ENCODE peak calls at places on chromosomes 2 and 18, in four cellular contexts. W is K562, X is WTC11, Z is SK-N-SH. F is an unnamed sample.

GRCh38 chr2:179237209-179237946 is 27.3 kb downstream of the SESTD1 start:
- DNase-seq in W (no peak), X (no peak), Z (no peak), F (no peak)

GRCh38 chr18:43662657-43663056 is 385.4 kb upstream of the SYT4 start:
- DNase-seq in W (no peak), X (no peak), Z (no peak), F (no peak)

GRCh38 chr2:53787255-53787910 is 539 bp downstream of the ERLEC1 start:
- DNase-seq in W (no peak), X (no peak), Z (peak; percentile 16), F (no peak)

GRCh38 chr2:230812041-230812440 is 52.7 kb upstream of the ITM2C start:
- DNase-seq in W (no peak), X (no peak), Z (no peak), F (no peak)

GRCh38 chr2:215601990-215602721 is 166.3 kb upstream of the FN1 start:
- DNase-seq in W (no peak), X (no peak), Z (no peak), F (no peak)

GRCh38 chr2:157196956-157197355 is 60.5 kb upstream of the GALNT5 start:
- DNase-seq in W (no peak), X (no peak), Z (no peak), F (no peak)

GRCh38 chr2:114128255-114128654 is 238.4 kb downstream of the ACTR3 start:
- DNase-seq in W (no peak), X (no peak), Z (no peak), F (no peak)

GRCh38 chr2:150591901-150592300 is 104.4 kb upstream of the RND3 start:
- DNase-seq in W (no peak), X (no peak), Z (no peak), F (no peak)

GRCh38 chr18:59219672-59220163 is at the start of gene GRP:
- DNase-seq in W (no peak), X (peak; percentile 44), Z (peak; percentile 42), F (no peak)

GRCh38 chr2:82790277-82791021 is 1668.6 kb downstream of the SUCLG1 start:
- DNase-seq in W (peak; percentile 6), X (no peak), Z (no peak), F (no peak)

GRCh38 chr2:127045792-127046501 is 61.0 kb downstream of the BIN1 start:
- DNase-seq in W (no peak), X (no peak), Z (peak; percentile 29), F (no peak)

GRCh38 chr2:72813841-72814240 is 12.0 kb downstream of the EXOC6B start:
- DNase-seq in W (no peak), X (no peak), Z (no peak), F (no peak)

GRCh38 chr2:233242231-233242917 is 9.1 kb upstream of the ATG16L1 start:
- DNase-seq in W (no peak), X (no peak), Z (no peak), F (no peak)

GRCh38 chr18:78636260-78636659 is 343.4 kb upstream of the SALL3 start:
- DNase-seq in W (no peak), X (no peak), Z (no peak), F (no peak)

GRCh38 chr2:145851730-145852129 is 1331.8 kb upstream of the ZEB2 start:
- DNase-seq in W (no peak), X (no peak), Z (no peak), F (no peak)

GRCh38 chr2:226644342-226644957 is 155.2 kb downstream of the IRS1 start:
- DNase-seq in W (no peak), X (no peak), Z (no peak), F (no peak)

GRCh38 chr2:53460347-53460746 is 307.3 kb upstream of the CHAC2 start:
- DNase-seq in W (no peak), X (no peak), Z (no peak), F (no peak)

GRCh38 chr18:3323900-3324299 is 62.0 kb downstream of the MYL12B start:
- DNase-seq in W (peak; percentile 52), X (no peak), Z (no peak), F (no peak)

GRCh38 chr2:222228046-222228445 is 70.8 kb downstream of the PAX3 start:
- DNase-seq in W (no peak), X (no peak), Z (no peak), F (no peak)

GRCh38 chr2:69581774-69582581 is 61.6 kb downstream of the AAK1 start:
- DNase-seq in W (peak; percentile 44), X (no peak), Z (no peak), F (no peak)

GRCh38 chr18:61551586-61551985 is 218.4 kb downstream of the CDH20 start:
- DNase-seq in W (peak; percentile 47), X (no peak), Z (peak; percentile 74), F (no peak)

GRCh38 chr2:182066439-182067061 is 80.9 kb downstream of the PPP1R1C start:
- DNase-seq in W (no peak), X (no peak), Z (peak; percentile 8), F (no peak)

GRCh38 chr2:8514748-8515389 is 167.0 kb upstream of the ID2 start:
- DNase-seq in W (no peak), X (no peak), Z (no peak), F (no peak)

GRCh38 chr2:88765154-88765948 is 73.9 kb downstream of the RPIA start:
- DNase-seq in W (no peak), X (peak; percentile 71), Z (peak; percentile 52), F (peak; percentile 27)

GRCh38 chr2:50773533-50773932 is 258.4 kb downstream of the NRXN1 start:
- DNase-seq in W (no peak), X (no peak), Z (no peak), F (peak; percentile 46)

GRCh38 chr2:100276716-100277115 is 45.6 kb downstream of the LONRF2 start:
- DNase-seq in W (no peak), X (no peak), Z (no peak), F (peak; percentile 29)

GRCh38 chr2:26088038-26088643 is 54.3 kb downstream of the RAB10 start:
- DNase-seq in W (peak; percentile 46), X (no peak), Z (peak; percentile 66), F (no peak)

GRCh38 chr18:36532394-36532793 is 234.9 kb downstream of the FHOD3 start:
- DNase-seq in W (no peak), X (no peak), Z (no peak), F (no peak)

GRCh38 chr2:130790808-130791616 is 35.7 kb downstream of the AMER3 start:
- DNase-seq in W (no peak), X (no peak), Z (no peak), F (no peak)

GRCh38 chr2:71831208-71831577 is 316.5 kb downstream of the CYP26B1 start:
- DNase-seq in W (no peak), X (no peak), Z (no peak), F (no peak)

GRCh38 chr18:10015941-10016819 is 102.4 kb downstream of the VAPA start:
- DNase-seq in W (no peak), X (no peak), Z (peak; percentile 34), F (no peak)

GRCh38 chr2:227804970-227805369 is 8.7 kb upstream of the CCL20 start:
- DNase-seq in W (no peak), X (no peak), Z (no peak), F (no peak)

GRCh38 chr2:189580662-189581353 is at the start of gene SLC40A1:
- DNase-seq in W (peak; percentile 82), X (peak; percentile 60), Z (peak; percentile 95), F (no peak)

GRCh38 chr2:29920130-29920577 is 1.2 kb downstream of the ALK start:
- DNase-seq in W (peak; percentile 45), X (peak; percentile 92), Z (no peak), F (peak; percentile 96)

GRCh38 chr2:11152591-11152990 is 2.7 kb upstream of the SLC66A3 start:
- DNase-seq in W (no peak), X (no peak), Z (no peak), F (no peak)

GRCh38 chr2:11157296-11157695 is 2.0 kb downstream of the SLC66A3 start:
- DNase-seq in W (no peak), X (no peak), Z (no peak), F (no peak)

GRCh38 chr2:11156396-11157075 is 1.3 kb downstream of the SLC66A3 start:
- DNase-seq in W (no peak), X (no peak), Z (no peak), F (no peak)

GRCh38 chr2:11155326-11156059 is at the start of gene SLC66A3:
- DNase-seq in W (peak; percentile 85), X (no peak), Z (no peak), F (no peak)

GRCh38 chr2:11154460-11155325 is 574 bp upstream of the SLC66A3 start:
- DNase-seq in W (peak; percentile 96), X (peak; percentile 98), Z (peak; percentile 100), F (peak; percentile 96)
- TF ChIP-seq TEAD4 in W (no peak), X (no peak), Z (no peak), F (no peak)

GRCh38 chr18:50194623-50195532 is at the start of gene MYO5B:
- DNase-seq in W (peak; percentile 44), X (peak; percentile 71), Z (peak; percentile 86), F (peak; percentile 86)
- TF ChIP-seq TEAD4 in W (no peak), X (no peak), Z (no peak), F (no peak)

DNA sequence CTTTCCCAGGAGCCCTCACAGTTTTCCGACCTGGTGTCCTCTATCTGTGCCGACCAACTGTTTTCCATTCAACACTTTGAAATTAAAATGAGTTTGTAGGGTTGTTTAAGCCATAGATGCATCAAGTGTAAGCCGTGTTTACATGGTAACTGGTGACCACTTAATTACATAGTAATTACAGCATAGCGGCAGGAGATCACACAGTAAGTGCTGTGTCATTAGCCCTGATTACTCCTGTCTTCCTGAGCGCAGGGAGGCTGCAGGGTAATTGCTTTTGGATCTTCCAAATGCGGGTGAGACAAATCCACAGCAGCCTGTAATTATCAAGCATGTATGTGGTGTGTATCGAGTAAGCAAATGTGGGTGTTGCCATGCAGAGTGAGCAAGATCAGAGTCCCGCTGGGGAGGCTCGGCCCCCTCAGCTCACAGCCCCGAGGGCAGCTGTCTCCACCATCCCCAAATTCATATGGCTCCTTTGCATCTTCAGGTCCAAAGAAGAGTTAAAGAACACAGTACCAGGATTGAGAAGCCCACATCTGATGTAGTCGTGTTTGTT is 71.5 kb upstream of the HDAC4 start:
- DNase-seq in W (no peak), X (no peak), Z (no peak), F (no peak)
- TF ChIP-seq TEAD4 in W (no peak), X (no peak), Z (no peak), F (no peak)

GRCh38 chr2:24080721-24081120 is 3.9 kb downstream of the TP53I3 start:
- DNase-seq in W (no peak), X (no peak), Z (no peak), F (no peak)
- TF ChIP-seq TEAD4 in W (no peak), X (no peak), Z (no peak), F (no peak)

DNA sequence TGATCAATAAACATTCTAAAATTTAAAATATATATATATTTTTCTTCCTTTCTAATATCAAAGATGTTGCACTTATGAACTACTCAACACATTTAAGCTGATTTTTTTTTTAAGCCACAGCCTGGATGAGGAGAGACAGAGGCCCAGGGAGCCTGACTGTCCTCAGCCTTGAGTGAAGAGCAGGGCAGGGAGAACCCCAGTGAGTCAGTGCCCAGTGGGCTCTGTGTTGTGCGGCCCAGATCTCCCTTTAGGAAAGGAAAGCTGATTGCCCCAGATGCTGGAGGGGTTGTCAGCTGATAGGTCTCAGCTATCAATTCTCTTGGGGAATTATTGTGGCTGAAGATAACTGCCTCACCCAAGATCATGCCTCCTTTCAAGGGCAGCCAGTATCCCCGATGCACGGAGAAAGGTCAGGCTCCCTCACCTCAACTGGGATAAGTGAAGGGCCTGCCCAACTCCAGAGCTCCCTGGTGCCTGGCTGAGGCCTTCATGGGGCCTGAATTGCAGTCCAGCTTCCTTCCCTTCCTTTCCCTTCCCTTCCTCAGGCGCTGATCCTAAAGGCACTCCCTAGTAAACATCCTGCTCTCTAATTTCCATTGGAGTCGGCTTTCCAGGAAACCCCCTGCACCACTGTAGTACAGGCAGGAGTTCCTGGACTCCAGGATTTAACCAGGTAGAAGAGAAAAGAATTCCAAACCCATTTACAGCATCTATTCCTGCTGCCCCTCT is 106.9 kb upstream of the ATL2 start:
- DNase-seq in W (peak; percentile 14), X (no peak), Z (no peak), F (no peak)
- TF ChIP-seq TEAD4 in W (no peak), X (no peak), Z (no peak), F (no peak)

GRCh38 chr2:12164689-12165088 is 418.3 kb downstream of the LPIN1 start:
- DNase-seq in W (no peak), X (no peak), Z (no peak), F (no peak)
- TF ChIP-seq TEAD4 in W (no peak), X (no peak), Z (no peak), F (no peak)